ENCODE peak calls at places on chromosomes 3 and 15, in six cellular contexts. H is GM23338, I is thyroid gland, U is esophagus squamous epithelium, S is hepatocyte, F is endothelial cell. B is an unnamed sample.

GRCh38 chr15:83871808-83872559 is 218.1 kb downstream of the ADAMTSL3 start:
- DNase-seq in U (no peak), I (no peak), F (no peak), S (peak; percentile 46), H (no peak), B (peak; percentile 33)

GRCh38 chr3:51722362-51722761 is 15.5 kb downstream of the GRM2 start:
- DNase-seq in U (no peak), F (no peak), I (no peak), S (no peak), H (peak; percentile 60), B (no peak)

GRCh38 chr3:123371426-123371825 is 77.5 kb downstream of the ADCY5 start:
- DNase-seq in S (no peak), H (no peak), F (no peak), I (no peak), U (no peak), B (no peak)

GRCh38 chr15:62940755-62941361 is 101.7 kb upstream of the TPM1 start:
- DNase-seq in H (no peak), F (no peak), I (peak; percentile 57), U (no peak), S (peak; percentile 65), B (no peak)

GRCh38 chr3:21779909-21780308 is 28.9 kb upstream of the ZNF385D start:
- DNase-seq in F (no peak), I (no peak), S (no peak), H (no peak), U (no peak), B (no peak)

GRCh38 chr3:51386159-51386851 is 1.2 kb downstream of the MANF start:
- DNase-seq in U (no peak), I (no peak), F (no peak), H (no peak), S (no peak), B (no peak)

GRCh38 chr15:59349715-59350420 is 22.8 kb downstream of the MYO1E start:
- DNase-seq in U (no peak), I (no peak), H (peak; percentile 35), S (peak; percentile 76), F (no peak), B (peak; percentile 40)

GRCh38 chr3:194872669-194872977 is 186.9 kb downstream of the FAM43A start:
- DNase-seq in U (no peak), S (no peak), F (no peak), I (no peak), H (peak; percentile 62), B (no peak)

GRCh38 chr3:64440498-64440897 is 215.2 kb upstream of the PRICKLE2 start:
- DNase-seq in U (no peak), S (peak; percentile 34), H (no peak), F (no peak), I (peak; percentile 19), B (no peak)

GRCh38 chr3:165195628-165196576 is at the start of gene SLITRK3:
- DNase-seq in I (peak; percentile 27), S (peak; percentile 19), H (peak; percentile 60), U (no peak), F (peak; percentile 17), B (peak; percentile 15)

GRCh38 chr3:99895106-99895705 is 77.5 kb downstream of the CMSS1 start:
- DNase-seq in H (no peak), U (no peak), S (no peak), I (no peak), F (no peak), B (no peak)

GRCh38 chr15:38745136-38745535 is 180.5 kb upstream of the RASGRP1 start:
- DNase-seq in S (no peak), I (no peak), H (no peak), U (no peak), F (no peak), B (no peak)

GRCh38 chr15:78672285-78673003 is 31.4 kb upstream of the CHRNB4 start:
- DNase-seq in U (no peak), S (no peak), H (no peak), I (peak; percentile 20), F (no peak), B (no peak)

GRCh38 chr15:40252141-40252437 is 13.2 kb downstream of the PAK6 start:
- DNase-seq in H (no peak), F (no peak), S (no peak), I (no peak), U (no peak), B (no peak)

GRCh38 chr3:183814240-183814639 is 11.1 kb downstream of the MAP6D1 start:
- DNase-seq in U (no peak), I (no peak), S (no peak), H (no peak), F (no peak), B (no peak)
- TF ChIP-seq CTCF in U (no peak), I (no peak), S (no peak), H (no peak), F (no peak), B (no peak)

GRCh38 chr3:112654979-112655378 is 14.0 kb upstream of the CCDC80 start:
- DNase-seq in U (no peak), I (no peak), H (peak; percentile 56), S (no peak), F (no peak), B (no peak)
- TF ChIP-seq CTCF in U (no peak), I (no peak), H (peak; percentile 59), S (no peak), F (peak; percentile 40), B (no peak)

DNA sequence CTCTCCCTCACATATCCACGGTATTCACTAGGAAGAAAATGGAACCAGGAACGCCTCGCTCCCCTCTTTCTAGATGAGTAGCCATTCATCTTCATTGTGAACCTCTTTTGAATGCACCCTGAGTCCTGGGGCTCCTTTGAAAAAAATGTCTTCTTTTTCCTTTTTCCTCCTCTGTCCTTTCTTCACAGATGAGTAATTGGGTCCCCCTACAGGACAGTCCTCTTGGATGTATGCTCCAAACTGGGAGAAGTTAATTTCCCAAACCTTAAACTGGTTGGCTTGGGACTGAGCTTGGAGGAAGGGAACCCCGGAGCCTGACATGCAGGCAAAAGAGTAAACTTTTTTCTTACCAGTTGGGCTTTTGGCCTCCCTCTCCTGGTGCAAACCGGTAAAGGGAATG is 108.8 kb downstream of the DPH6 start:
- DNase-seq in H (peak; percentile 54), F (no peak), U (no peak), S (no peak), I (no peak), B (no peak)
- TF ChIP-seq CTCF in H (peak; percentile 47), F (no peak), U (no peak), S (peak; percentile 8), I (no peak), B (no peak)

DNA sequence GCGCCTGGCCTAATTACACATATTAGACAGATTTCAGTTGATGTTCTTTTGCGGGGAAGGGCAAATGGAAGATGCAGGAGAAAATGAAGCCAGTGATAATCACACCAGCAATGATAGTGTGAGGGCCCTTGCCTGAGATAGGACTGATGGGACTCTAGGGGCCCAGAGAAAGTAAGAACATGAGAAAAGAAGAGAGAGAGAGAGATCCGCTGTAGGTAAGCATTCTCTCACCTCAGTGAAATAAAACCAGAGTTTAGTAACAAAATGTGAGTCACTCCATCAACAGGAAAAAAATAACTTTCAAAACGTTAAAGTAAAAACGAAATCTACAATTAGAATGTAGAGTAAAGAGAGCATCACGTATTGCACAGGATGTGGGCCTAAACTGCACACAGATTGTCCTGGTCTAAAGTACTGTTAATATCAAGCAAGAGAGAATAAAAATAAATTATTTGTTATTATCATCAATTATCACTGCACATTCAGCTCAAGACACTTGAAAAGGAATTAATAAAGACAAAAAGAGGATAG is 6.8 kb upstream of the PRSS50 start:
- DNase-seq in U (no peak), S (no peak), H (no peak), F (no peak), I (no peak), B (no peak)
- TF ChIP-seq CTCF in U (no peak), S (no peak), H (no peak), F (no peak), I (no peak), B (no peak)

GRCh38 chr15:29115093-29115991 is 154.3 kb downstream of the NSMCE3 start:
- DNase-seq in H (peak; percentile 77), U (no peak), S (peak; percentile 53), I (peak; percentile 25), F (peak; percentile 68), B (no peak)
- TF ChIP-seq CTCF in H (no peak), U (no peak), S (peak; percentile 66), I (peak; percentile 42), F (peak; percentile 59), B (no peak)

DNA sequence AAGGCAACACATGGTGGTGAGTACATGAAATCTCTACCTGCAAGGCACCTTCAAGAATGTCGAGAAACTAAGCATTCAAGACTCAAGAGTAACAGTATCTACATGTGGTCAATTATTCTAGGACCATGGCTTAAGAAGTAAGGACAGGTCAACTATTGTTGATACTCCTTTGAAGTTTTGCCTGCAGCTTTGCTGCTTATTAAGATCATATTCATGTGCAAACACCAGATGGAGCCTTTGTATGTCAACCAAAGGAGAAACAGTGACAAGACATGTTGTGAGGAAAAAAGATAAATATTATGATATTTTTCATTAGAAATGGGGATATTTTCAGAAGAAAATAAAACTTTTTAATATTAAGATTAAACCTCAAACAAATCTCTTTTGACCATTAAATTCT is 52.3 kb upstream of the FGF7 start:
- DNase-seq in I (no peak), H (no peak), F (no peak), S (no peak), U (no peak), B (no peak)
- TF ChIP-seq CTCF in I (no peak), H (no peak), F (no peak), S (peak; percentile 31), U (no peak), B (no peak)

DNA sequence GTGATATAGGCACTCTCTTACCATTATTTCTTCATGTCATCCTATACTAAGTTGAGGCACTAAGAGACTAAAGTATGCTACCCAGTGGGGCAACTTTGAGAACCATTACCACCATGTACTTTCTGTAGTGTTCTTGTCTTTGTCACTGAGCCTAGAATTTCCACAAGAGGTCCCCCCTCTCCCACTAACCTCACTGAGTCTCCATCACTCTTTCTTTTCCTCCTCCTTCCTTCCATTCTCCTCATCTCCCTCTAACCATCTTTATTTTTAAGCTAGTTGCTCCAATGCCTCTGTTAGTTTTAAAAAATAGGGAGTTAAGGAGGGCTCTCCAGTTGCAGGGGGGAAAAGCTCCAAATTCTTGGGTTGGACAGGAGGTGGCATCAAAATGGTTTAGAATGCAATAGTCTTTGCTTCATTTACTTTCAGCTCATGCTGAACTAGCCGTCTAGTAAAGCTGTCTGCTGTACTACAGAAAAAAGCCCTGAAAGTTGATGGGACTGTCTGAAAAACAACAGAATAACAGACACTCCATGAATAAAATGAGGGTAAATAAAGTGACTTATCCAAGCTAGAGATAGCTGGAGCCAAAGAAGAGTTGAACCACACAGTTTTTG is 85.1 kb upstream of the MYRIP start:
- DNase-seq in H (peak; percentile 42), U (no peak), S (no peak), F (no peak), I (no peak), B (no peak)
- TF ChIP-seq CTCF in H (peak; percentile 45), U (no peak), S (peak; percentile 37), F (no peak), I (no peak), B (no peak)

DNA sequence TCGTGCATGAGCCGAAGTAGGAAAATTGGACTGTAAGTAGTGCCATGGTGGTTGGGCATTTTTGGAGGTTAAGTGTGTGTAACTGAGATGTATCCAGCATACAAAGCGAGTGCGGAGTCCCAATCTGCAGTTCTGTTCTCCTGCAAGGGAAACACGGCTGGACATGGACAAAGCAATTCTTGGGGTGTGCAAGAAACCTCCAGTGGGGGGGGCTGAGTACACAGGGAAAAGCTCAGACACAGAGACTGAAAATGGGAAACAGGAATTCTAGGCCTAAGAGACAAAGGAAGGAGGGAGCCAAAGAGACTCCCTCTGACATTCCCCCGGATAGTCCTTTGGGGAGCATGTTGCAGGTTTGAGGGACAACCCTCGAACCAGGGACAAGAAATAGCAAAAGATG is 83.2 kb upstream of the PLSCR4 start:
- DNase-seq in S (peak; percentile 18), H (peak; percentile 15), I (no peak), F (peak; percentile 8), U (no peak), B (no peak)
- TF ChIP-seq CTCF in S (peak; percentile 24), H (no peak), I (no peak), F (no peak), U (no peak), B (peak; percentile 14)

B was measured in GM10248.